ENCODE peak calls at places on chromosomes 3 and 15, in four cellular contexts. B, Z, M and Q are unnamed samples.

GRCh38 chr15:75249726-75250125 is 8.4 kb upstream of the GOLGA6C start:
- DNase-seq in Z (no peak), B (no peak), M (no peak), Q (no peak)

GRCh38 chr3:9552252-9552999 is 1.2 kb downstream of the LHFPL4 start:
- DNase-seq in Z (no peak), B (no peak), M (peak), Q (peak)

GRCh38 chr15:88998980-88999713 is 86.0 kb upstream of the MFGE8 start:
- DNase-seq in B (no peak), Z (no peak), M (no peak), Q (no peak)

GRCh38 chr3:114824014-114824413 is 323.1 kb downstream of the ZBTB20 start:
- DNase-seq in M (no peak), Z (no peak), B (no peak), Q (no peak)

GRCh38 chr3:114902691-114903101 is 244.4 kb downstream of the ZBTB20 start:
- DNase-seq in B (peak), Z (no peak), M (peak), Q (no peak)

GRCh38 chr15:69848551-69849231 is 249.0 kb downstream of the TLE3 start:
- DNase-seq in M (no peak), B (no peak), Z (no peak), Q (no peak)

GRCh38 chr3:156803949-156804741 is 22.0 kb upstream of the LEKR1 start:
- DNase-seq in B (no peak), Z (no peak), M (no peak), Q (no peak)

GRCh38 chr3:95670765-95671164 is 1143.6 kb upstream of the EPHA6 start:
- DNase-seq in M (no peak), Z (no peak), B (no peak), Q (no peak)

GRCh38 chr3:20047341-20047779 is 7.1 kb downstream of the KAT2B start:
- DNase-seq in B (no peak), Z (no peak), M (no peak), Q (no peak)

GRCh38 chr3:46707601-46708011 is 6.4 kb downstream of the TMIE start:
- DNase-seq in M (no peak), B (no peak), Z (no peak), Q (no peak)

GRCh38 chr3:60333710-60334109 is 917.5 kb downstream of the FHIT start:
- DNase-seq in B (no peak), Z (no peak), M (no peak), Q (no peak)

GRCh38 chr3:176362191-176362731 is 835.0 kb downstream of the TBL1XR1 start:
- DNase-seq in B (no peak), Z (no peak), M (no peak), Q (no peak)

GRCh38 chr3:177753498-177754155 is 556.3 kb upstream of the TBL1XR1 start:
- DNase-seq in B (no peak), M (no peak), Z (no peak), Q (no peak)
- TF ChIP-seq SP1 in B (no peak), M (no peak), Z (no peak), Q (no peak)

DNA sequence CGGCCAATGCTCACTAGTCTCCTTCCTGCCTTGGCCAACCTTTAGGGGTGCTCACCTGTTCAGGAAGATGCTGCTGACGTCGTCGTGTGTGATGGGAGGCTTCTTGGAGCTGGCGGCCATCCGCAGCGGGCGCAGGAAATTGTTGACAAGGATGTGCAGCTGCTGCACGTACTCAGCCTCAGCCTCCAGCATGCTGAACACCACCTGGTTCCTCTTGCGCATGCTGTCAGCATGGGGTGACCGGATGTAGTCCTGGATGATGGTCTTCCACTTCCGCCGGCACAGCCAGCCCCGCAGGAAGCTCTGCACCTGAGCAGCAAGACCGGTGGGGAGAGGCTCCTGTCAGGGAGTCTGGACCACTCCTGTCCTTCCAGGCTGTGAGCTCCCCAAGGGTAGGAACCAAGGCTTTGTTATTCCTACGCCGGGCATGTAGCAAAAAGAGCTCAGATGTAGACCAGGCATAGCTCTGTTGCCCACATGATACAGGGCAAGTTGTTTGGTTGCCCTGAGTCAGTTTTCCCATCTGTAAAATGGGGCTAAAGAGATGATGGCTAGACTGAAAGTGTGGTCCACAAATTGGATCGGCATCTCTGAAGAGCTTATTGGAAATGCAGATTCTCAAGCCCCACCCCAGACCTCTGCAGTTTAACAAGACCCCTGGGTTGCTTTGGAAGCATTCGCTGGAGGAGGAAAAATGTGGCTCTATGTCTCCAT is 43.7 kb downstream of the RASGRF1 start:
- DNase-seq in Z (no peak), M (no peak), B (no peak), Q (no peak)
- TF ChIP-seq SUZ12 in Z (no peak), M (no peak), B (no peak), Q (no peak)

DNA sequence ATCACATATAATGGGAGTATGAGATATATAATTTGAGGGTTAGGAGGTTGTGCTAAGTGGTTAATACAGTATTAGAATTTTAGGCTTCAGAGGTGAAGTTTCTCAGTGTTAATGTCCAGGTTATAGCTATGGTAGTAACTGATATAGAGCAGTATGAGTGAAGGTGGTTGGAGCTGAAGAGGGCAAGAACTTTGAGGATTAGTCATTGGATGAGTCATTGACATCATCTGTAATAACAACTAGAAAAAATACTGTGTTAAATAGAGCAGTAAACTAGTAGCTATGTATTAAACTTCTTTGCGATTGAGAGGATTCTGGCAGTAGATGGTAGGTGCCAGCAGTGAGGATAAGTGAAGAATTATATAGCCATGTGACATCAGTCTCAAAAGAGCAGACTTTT is 47.5 kb upstream of the EIF3J start:
- DNase-seq in Z (no peak), M (no peak), B (peak), Q (no peak)
- TF ChIP-seq SP1 in Z (no peak), M (no peak), B (no peak), Q (no peak)

GRCh38 chr3:138409171-138409570 is 25.2 kb upstream of the ESYT3 start:
- DNase-seq in M (no peak), Z (no peak), B (no peak), Q (no peak)
- TF ChIP-seq SUZ12 in M (no peak), Z (no peak), B (no peak), Q (no peak)

GRCh38 chr3:108106031-108106430 is 15.2 kb upstream of the CD47 start:
- DNase-seq in M (no peak), B (no peak), Z (no peak), Q (no peak)
- TF ChIP-seq SP1 in M (no peak), B (no peak), Z (no peak), Q (no peak)

GRCh38 chr3:124685481-124685880 is 44.8 kb upstream of the UMPS start:
- DNase-seq in Z (no peak), B (no peak), M (no peak), Q (no peak)
- TF ChIP-seq SUZ12 in Z (no peak), B (no peak), M (no peak), Q (no peak)

DNA sequence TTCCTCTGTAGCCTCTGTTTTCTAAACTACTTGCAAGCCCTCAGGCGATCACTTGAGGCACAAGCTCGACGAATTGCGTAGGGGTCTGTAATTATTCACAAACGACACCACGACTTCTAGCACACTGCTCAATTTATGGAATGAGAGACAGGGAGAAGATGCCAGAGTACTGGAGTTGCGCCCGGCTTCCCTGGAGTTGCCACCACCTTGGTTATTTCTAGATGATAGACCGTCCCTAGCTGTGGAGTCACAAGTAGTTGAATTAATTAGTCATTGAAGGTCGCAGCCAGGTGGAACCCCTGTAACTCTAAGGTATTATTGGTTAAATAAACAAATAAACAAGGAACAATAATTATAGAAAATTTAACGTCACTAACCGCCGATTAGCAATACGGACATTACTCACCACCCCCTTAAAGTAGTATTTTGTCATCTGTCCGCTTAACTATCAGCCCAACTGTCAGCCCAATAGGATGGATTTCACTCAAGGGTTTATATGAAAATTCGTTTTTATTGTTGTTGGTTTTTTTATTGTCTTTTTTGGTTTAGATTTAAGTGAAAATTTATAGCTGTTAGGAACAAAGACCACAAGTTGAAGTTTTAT is 875 bp upstream of the AZI2 start:
- DNase-seq in Z (no peak), B (no peak), M (no peak), Q (peak)
- TF ChIP-seq SP1 in Z (no peak), B (no peak), M (no peak), Q (no peak)